ENCODE peak calls at places on chromosomes 5 and 9, in five cellular contexts. R is AG09309, M is osteocyte, I is cardiac muscle cell, L is AG04450. Z is an unnamed sample.

GRCh38 chr9:98427491-98427890 is 172.0 kb upstream of the TBC1D2 start:
- DNase-seq in I (no peak), M (no peak), L (no peak), R (no peak), Z (no peak)

GRCh38 chr9:68951879-68952659 is 61.8 kb downstream of the PRKACG start:
- DNase-seq in M (no peak), R (no peak), I (no peak), L (no peak), Z (no peak)

GRCh38 chr5:172758077-172758835 is 12.7 kb downstream of the DUSP1 start:
- DNase-seq in R (peak; percentile 89), M (no peak), I (no peak), L (peak; percentile 80), Z (no peak)

GRCh38 chr9:114681594-114682332 is at the start of gene TEX48:
- DNase-seq in R (peak; percentile 45), L (no peak), I (peak; percentile 59), M (no peak), Z (no peak)

GRCh38 chr5:83095973-83096539 is 18.7 kb downstream of the XRCC4 start:
- DNase-seq in M (no peak), R (no peak), L (peak; percentile 41), I (no peak), Z (no peak)

GRCh38 chr9:112751059-112751795 is 667 bp downstream of the SNX30 start:
- DNase-seq in M (peak; percentile 86), I (peak; percentile 69), L (peak; percentile 56), R (no peak), Z (peak; percentile 74)

GRCh38 chr9:118538981-118539380 is 830.3 kb downstream of the BRINP1 start:
- DNase-seq in R (no peak), L (no peak), I (no peak), M (no peak), Z (no peak)

GRCh38 chr9:77697238-77697984 is 49.3 kb upstream of the GNA14 start:
- DNase-seq in R (no peak), I (no peak), L (no peak), M (no peak), Z (no peak)

GRCh38 chr5:66653380-66653779 is 57.2 kb downstream of the MAST4 start:
- DNase-seq in R (peak; percentile 7), M (no peak), I (no peak), L (no peak), Z (no peak)

GRCh38 chr9:33140406-33141360 is 26.5 kb downstream of the B4GALT1 start:
- DNase-seq in M (no peak), L (no peak), R (no peak), I (no peak), Z (no peak)

GRCh38 chr5:171712616-171713015 is 73.0 kb upstream of the SMIM23 start:
- DNase-seq in M (peak; percentile 25), L (no peak), R (no peak), I (no peak), Z (peak; percentile 11)

GRCh38 chr9:126406075-126406675 is 79.5 kb downstream of the MVB12B start:
- DNase-seq in I (no peak), L (no peak), M (no peak), R (peak; percentile 62), Z (no peak)

GRCh38 chr9:79026311-79026710 is 545.5 kb upstream of the TLE4 start:
- DNase-seq in R (no peak), I (no peak), M (no peak), L (no peak), Z (no peak)

GRCh38 chr9:21481470-21482057 is 549 bp downstream of the IFNE start:
- DNase-seq in L (no peak), M (no peak), I (no peak), R (no peak), Z (no peak)

GRCh38 chr5:76178913-76179312 is 95.7 kb downstream of the SV2C start:
- DNase-seq in I (no peak), R (no peak), L (no peak), M (no peak), Z (no peak)

GRCh38 chr5:150301901-150302300 is 804 bp downstream of the ARSI start:
- DNase-seq in L (no peak), R (no peak), I (no peak), M (no peak), Z (no peak)

GRCh38 chr9:123544007-123544827 is 188.2 kb downstream of the CRB2 start:
- DNase-seq in I (peak; percentile 48), R (no peak), L (no peak), M (no peak), Z (no peak)

GRCh38 chr5:15834596-15835245 is 334.7 kb downstream of the FBXL7 start:
- DNase-seq in M (no peak), R (peak; percentile 83), L (peak; percentile 37), I (no peak), Z (no peak)

GRCh38 chr5:131899686-131900085 is 45.8 kb downstream of the MEIKIN start:
- DNase-seq in I (no peak), M (no peak), R (no peak), L (no peak), Z (no peak)

GRCh38 chr5:24428345-24428744 is 216.4 kb downstream of the CDH10 start:
- DNase-seq in R (no peak), M (no peak), L (no peak), I (no peak), Z (no peak)

GRCh38 chr9:100589582-100589981 is 11.7 kb downstream of the CAVIN4 start:
- DNase-seq in I (no peak), L (no peak), M (no peak), R (no peak), Z (no peak)

GRCh38 chr9:4141201-4141750 is 158.6 kb downstream of the GLIS3 start:
- DNase-seq in L (no peak), R (no peak), I (no peak), M (no peak), Z (no peak)

GRCh38 chr5:101473483-101473882 is 570.4 kb upstream of the ST8SIA4 start:
- DNase-seq in M (no peak), L (no peak), I (no peak), R (no peak), Z (no peak)

GRCh38 chr9:15622596-15622995 is 69.8 kb downstream of the CCDC171 start:
- DNase-seq in M (no peak), I (no peak), R (no peak), L (no peak), Z (no peak)

GRCh38 chr5:148974638-148975330 is 88.1 kb downstream of the SH3TC2 start:
- DNase-seq in R (no peak), I (no peak), M (no peak), L (no peak), Z (no peak)

GRCh38 chr5:79107020-79107796 is 4.4 kb upstream of the BHMT start:
- DNase-seq in R (peak; percentile 11), I (no peak), L (no peak), M (no peak), Z (no peak)

GRCh38 chr5:79108792-79109191 is 2.8 kb upstream of the BHMT start:
- DNase-seq in M (no peak), R (no peak), L (no peak), I (no peak), Z (no peak)

GRCh38 chr5:79111387-79111959 is at the start of gene BHMT:
- DNase-seq in L (no peak), R (no peak), I (no peak), M (no peak), Z (no peak)

GRCh38 chr5:79111960-79112702 is 522 bp downstream of the BHMT start:
- DNase-seq in I (peak; percentile 20), R (no peak), M (no peak), L (no peak), Z (no peak)

DNA sequence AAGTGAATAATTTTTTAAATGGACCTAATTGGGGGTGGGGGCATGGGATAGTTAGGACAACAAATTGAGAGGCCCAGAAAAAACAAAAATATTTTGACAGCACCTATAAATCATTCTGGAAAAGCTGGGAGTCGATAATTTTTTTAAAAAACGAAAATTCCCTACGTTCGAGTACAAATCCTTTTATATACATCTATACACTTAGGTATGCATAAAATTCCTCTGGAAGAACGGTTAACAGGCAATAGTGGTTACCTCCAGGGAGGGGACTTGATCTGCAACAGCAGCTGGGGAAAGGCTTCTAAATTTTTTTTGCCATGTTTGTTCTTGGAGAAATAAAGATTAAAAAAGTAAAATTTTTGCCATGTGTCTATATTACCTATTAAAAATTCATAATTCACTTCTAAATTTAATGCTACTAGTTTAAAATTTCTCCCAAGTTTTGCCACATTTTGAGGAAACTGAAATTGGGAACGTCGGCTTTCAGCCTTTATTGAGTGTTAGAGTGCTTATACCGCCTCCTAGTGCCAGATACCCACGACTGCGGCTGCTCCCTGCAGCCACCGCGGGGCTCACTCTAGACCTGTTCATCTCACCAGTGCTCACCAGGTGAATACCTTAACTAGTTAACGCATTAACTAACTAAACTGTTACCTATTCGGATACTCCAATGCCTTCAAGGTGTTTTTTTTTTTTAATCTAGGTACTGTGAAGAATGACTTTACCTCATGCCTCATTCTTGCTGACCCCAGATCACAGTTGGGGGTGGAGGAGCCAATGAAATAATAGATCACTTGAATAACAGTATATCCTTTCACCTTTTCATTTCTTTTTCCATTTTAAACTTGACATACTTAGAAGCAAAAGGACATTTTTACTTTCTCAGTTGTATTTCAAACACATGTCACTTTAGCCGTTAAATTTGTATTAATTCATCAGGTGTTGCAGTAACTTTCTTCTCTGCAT is 1.8 kb upstream of the BHMT start:
- DNase-seq in M (no peak), I (peak; percentile 15), R (no peak), L (no peak), Z (no peak)
- TF ChIP-seq CTCF in M (peak; percentile 27), I (peak; percentile 45), R (no peak), L (peak; percentile 31), Z (peak; percentile 67)

GRCh38 chr5:72921103-72921502 is 34.7 kb upstream of the FCHO2 start:
- DNase-seq in I (no peak), M (no peak), R (no peak), L (no peak), Z (no peak)

GRCh38 chr5:72925336-72926010 is 30.4 kb upstream of the FCHO2 start:
- DNase-seq in L (no peak), I (no peak), R (no peak), M (no peak), Z (no peak)

GRCh38 chr5:72917371-72917776 is 38.5 kb upstream of the FCHO2 start:
- DNase-seq in L (no peak), M (no peak), R (no peak), I (no peak), Z (no peak)

GRCh38 chr5:72921886-72922285 is 34.0 kb upstream of the FCHO2 start:
- DNase-seq in I (peak; percentile 9), L (no peak), M (no peak), R (no peak), Z (no peak)

DNA sequence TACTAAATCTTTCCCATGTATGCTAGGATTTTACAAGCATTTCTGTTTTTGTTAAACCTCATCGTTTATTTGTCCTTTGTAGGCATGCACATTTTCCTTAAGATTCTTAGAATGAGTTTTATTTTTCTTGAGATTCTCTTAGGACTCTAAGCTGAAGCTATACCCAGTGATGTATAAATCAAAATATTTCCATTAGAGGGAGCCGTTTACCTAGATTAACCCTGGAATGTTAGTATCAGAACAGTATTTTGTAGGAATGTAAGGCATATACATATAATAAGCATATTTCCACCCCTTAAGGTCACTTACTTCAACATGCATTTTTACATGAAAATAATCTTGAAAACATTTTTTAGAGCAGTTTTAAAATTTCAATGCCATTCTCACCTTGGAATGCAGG is 35.2 kb upstream of the FCHO2 start:
- DNase-seq in R (no peak), I (no peak), M (no peak), L (no peak), Z (no peak)
- TF ChIP-seq CTCF in R (no peak), I (peak; percentile 21), M (peak; percentile 61), L (peak; percentile 48), Z (peak; percentile 60)

GRCh38 chr5:140840978-140841962 is at the start of gene PCDHA8:
- DNase-seq in R (no peak), L (no peak), M (no peak), I (no peak), Z (no peak)
- TF ChIP-seq CTCF in R (peak; percentile 64), L (no peak), M (no peak), I (no peak), Z (no peak)

GRCh38 chr9:121598167-121599000 is 53.0 kb upstream of the DAB2IP start:
- DNase-seq in L (peak; percentile 72), I (peak; percentile 98), R (peak; percentile 46), M (peak; percentile 92), Z (peak; percentile 90)
- TF ChIP-seq CTCF in L (peak; percentile 63), I (peak; percentile 25), R (peak; percentile 64), M (peak; percentile 49), Z (peak; percentile 58)

Z was measured in type B pancreatic cell.